ENCODE peak calls at places on chromosomes 12 and 14, in eight cellular contexts. One of them, this sample, is unnamed. For H3K36me3, the result is how much of the 10 kb centered on the place peaks cover.

GRCh38 chr14:42028607-42029006 is 421.9 kb downstream of the LRFN5 start:
- DNase-seq in MM.1S: no peak
- DNase-seq in PC-9: no peak
- DNase-seq in HCT116: no peak
- DNase-seq in adrenal gland: no peak
- DNase-seq in body of pancreas: no peak
- DNase-seq in fibroblast of lung: no peak
- DNase-seq in CD4-positive, alpha-beta memory T cell: no peak
- DNase-seq in this sample: no peak

GRCh38 chr12:12466157-12466556 is 96.5 kb downstream of the DUSP16 start:
- DNase-seq in MM.1S: no peak
- DNase-seq in PC-9: no peak
- DNase-seq in HCT116: no peak
- DNase-seq in adrenal gland: no peak
- DNase-seq in body of pancreas: no peak
- DNase-seq in fibroblast of lung: no peak
- DNase-seq in CD4-positive, alpha-beta memory T cell: peak
- DNase-seq in this sample: no peak

GRCh38 chr12:59283012-59283411 is 312.8 kb upstream of the SLC16A7 start:
- DNase-seq in MM.1S: no peak
- DNase-seq in PC-9: no peak
- DNase-seq in HCT116: no peak
- DNase-seq in adrenal gland: no peak
- DNase-seq in body of pancreas: no peak
- DNase-seq in fibroblast of lung: no peak
- DNase-seq in CD4-positive, alpha-beta memory T cell: no peak
- DNase-seq in this sample: no peak

GRCh38 chr14:38838049-38838978 is 264.7 kb downstream of the SEC23A start:
- DNase-seq in MM.1S: no peak
- DNase-seq in PC-9: no peak
- DNase-seq in HCT116: no peak
- DNase-seq in adrenal gland: no peak
- DNase-seq in body of pancreas: no peak
- DNase-seq in fibroblast of lung: no peak
- DNase-seq in CD4-positive, alpha-beta memory T cell: no peak
- DNase-seq in this sample: no peak

GRCh38 chr12:50077099-50077498 is 8.0 kb upstream of the SMARCD1 start:
- DNase-seq in MM.1S: no peak
- DNase-seq in PC-9: no peak
- DNase-seq in HCT116: no peak
- DNase-seq in adrenal gland: no peak
- DNase-seq in body of pancreas: no peak
- DNase-seq in fibroblast of lung: no peak
- DNase-seq in CD4-positive, alpha-beta memory T cell: no peak
- DNase-seq in this sample: no peak

GRCh38 chr12:108307006-108307405 is 32.1 kb downstream of the CMKLR1 start:
- DNase-seq in MM.1S: no peak
- DNase-seq in PC-9: no peak
- DNase-seq in HCT116: no peak
- DNase-seq in adrenal gland: no peak
- DNase-seq in body of pancreas: no peak
- DNase-seq in fibroblast of lung: peak
- DNase-seq in CD4-positive, alpha-beta memory T cell: no peak
- DNase-seq in this sample: no peak

GRCh38 chr14:36070056-36071043 is 106.2 kb downstream of the PTCSC3 start:
- DNase-seq in MM.1S: peak
- DNase-seq in PC-9: peak
- DNase-seq in HCT116: peak
- DNase-seq in adrenal gland: peak
- DNase-seq in body of pancreas: peak
- DNase-seq in fibroblast of lung: peak
- DNase-seq in CD4-positive, alpha-beta memory T cell: no peak
- DNase-seq in this sample: peak

GRCh38 chr12:26636710-26637328 is 196.2 kb downstream of the ITPR2 start:
- DNase-seq in MM.1S: no peak
- DNase-seq in PC-9: no peak
- DNase-seq in HCT116: no peak
- DNase-seq in adrenal gland: peak
- DNase-seq in body of pancreas: no peak
- DNase-seq in fibroblast of lung: peak
- DNase-seq in CD4-positive, alpha-beta memory T cell: no peak
- DNase-seq in this sample: no peak

GRCh38 chr14:76808990-76809389 is 3.7 kb downstream of the ANGEL1 start:
- DNase-seq in MM.1S: no peak
- DNase-seq in PC-9: no peak
- DNase-seq in HCT116: no peak
- DNase-seq in adrenal gland: no peak
- DNase-seq in body of pancreas: no peak
- DNase-seq in fibroblast of lung: no peak
- DNase-seq in CD4-positive, alpha-beta memory T cell: no peak
- DNase-seq in this sample: no peak

GRCh38 chr12:32444895-32445294 is 45.5 kb downstream of the FGD4 start:
- DNase-seq in MM.1S: no peak
- DNase-seq in PC-9: peak
- DNase-seq in HCT116: peak
- DNase-seq in adrenal gland: no peak
- DNase-seq in body of pancreas: peak
- DNase-seq in fibroblast of lung: peak
- DNase-seq in CD4-positive, alpha-beta memory T cell: no peak
- DNase-seq in this sample: no peak

GRCh38 chr12:77231548-77231947 is 166.2 kb upstream of the E2F7 start:
- DNase-seq in MM.1S: no peak
- DNase-seq in PC-9: no peak
- DNase-seq in HCT116: no peak
- DNase-seq in adrenal gland: peak
- DNase-seq in body of pancreas: peak
- DNase-seq in fibroblast of lung: peak
- DNase-seq in CD4-positive, alpha-beta memory T cell: no peak
- DNase-seq in this sample: no peak

GRCh38 chr12:3117144-3117581 is 40.0 kb downstream of the TSPAN9 start:
- DNase-seq in MM.1S: no peak
- DNase-seq in PC-9: peak
- DNase-seq in HCT116: no peak
- DNase-seq in adrenal gland: no peak
- DNase-seq in body of pancreas: no peak
- DNase-seq in fibroblast of lung: peak
- DNase-seq in CD4-positive, alpha-beta memory T cell: no peak
- DNase-seq in this sample: no peak

GRCh38 chr12:3119745-3120660 is 42.8 kb downstream of the TSPAN9 start:
- DNase-seq in MM.1S: no peak
- DNase-seq in PC-9: peak
- DNase-seq in HCT116: no peak
- DNase-seq in adrenal gland: peak
- DNase-seq in body of pancreas: peak
- DNase-seq in fibroblast of lung: peak
- DNase-seq in CD4-positive, alpha-beta memory T cell: no peak
- DNase-seq in this sample: no peak

GRCh38 chr12:3119192-3119744 is 42.1 kb downstream of the TSPAN9 start:
- DNase-seq in MM.1S: no peak
- DNase-seq in PC-9: peak
- DNase-seq in HCT116: no peak
- DNase-seq in adrenal gland: no peak
- DNase-seq in body of pancreas: no peak
- DNase-seq in fibroblast of lung: no peak
- DNase-seq in CD4-positive, alpha-beta memory T cell: no peak
- DNase-seq in this sample: no peak

GRCh38 chr12:3116106-3116898 is 39.1 kb downstream of the TSPAN9 start:
- DNase-seq in MM.1S: no peak
- DNase-seq in PC-9: no peak
- DNase-seq in HCT116: no peak
- DNase-seq in adrenal gland: no peak
- DNase-seq in body of pancreas: no peak
- DNase-seq in fibroblast of lung: no peak
- DNase-seq in CD4-positive, alpha-beta memory T cell: no peak
- DNase-seq in this sample: no peak

GRCh38 chr12:3117628-3118027 is 40.4 kb downstream of the TSPAN9 start:
- DNase-seq in MM.1S: no peak
- DNase-seq in PC-9: peak
- DNase-seq in HCT116: no peak
- DNase-seq in adrenal gland: no peak
- DNase-seq in body of pancreas: no peak
- DNase-seq in fibroblast of lung: peak
- DNase-seq in CD4-positive, alpha-beta memory T cell: no peak
- DNase-seq in this sample: no peak
- H3K27ac ChIP-seq in MM.1S: no peak
- H3K27ac ChIP-seq in PC-9: no peak
- H3K27ac ChIP-seq in HCT116: no peak
- H3K27ac ChIP-seq in adrenal gland: no peak
- H3K27ac ChIP-seq in body of pancreas: peak
- H3K27ac ChIP-seq in fibroblast of lung: peak
- H3K27ac ChIP-seq in CD4-positive, alpha-beta memory T cell: no peak
- H3K27ac ChIP-seq in this sample: no peak

GRCh38 chr14:64728856-64729255 is 24.6 kb downstream of the PLEKHG3 start:
- DNase-seq in MM.1S: no peak
- DNase-seq in PC-9: no peak
- DNase-seq in HCT116: no peak
- DNase-seq in adrenal gland: no peak
- DNase-seq in body of pancreas: peak
- DNase-seq in fibroblast of lung: no peak
- DNase-seq in CD4-positive, alpha-beta memory T cell: no peak
- DNase-seq in this sample: no peak

GRCh38 chr14:64726585-64726890 is 22.3 kb downstream of the PLEKHG3 start:
- DNase-seq in MM.1S: peak
- DNase-seq in PC-9: peak
- DNase-seq in HCT116: peak
- DNase-seq in adrenal gland: no peak
- DNase-seq in body of pancreas: peak
- DNase-seq in fibroblast of lung: peak
- DNase-seq in CD4-positive, alpha-beta memory T cell: peak
- DNase-seq in this sample: peak

GRCh38 chr14:64725879-64726584 is 21.8 kb downstream of the PLEKHG3 start:
- DNase-seq in MM.1S: no peak
- DNase-seq in PC-9: no peak
- DNase-seq in HCT116: no peak
- DNase-seq in adrenal gland: no peak
- DNase-seq in body of pancreas: peak
- DNase-seq in fibroblast of lung: no peak
- DNase-seq in CD4-positive, alpha-beta memory T cell: no peak
- DNase-seq in this sample: no peak

GRCh38 chr14:64728106-64728505 is 23.9 kb downstream of the PLEKHG3 start:
- DNase-seq in MM.1S: no peak
- DNase-seq in PC-9: no peak
- DNase-seq in HCT116: no peak
- DNase-seq in adrenal gland: no peak
- DNase-seq in body of pancreas: peak
- DNase-seq in fibroblast of lung: no peak
- DNase-seq in CD4-positive, alpha-beta memory T cell: no peak
- DNase-seq in this sample: no peak

DNA sequence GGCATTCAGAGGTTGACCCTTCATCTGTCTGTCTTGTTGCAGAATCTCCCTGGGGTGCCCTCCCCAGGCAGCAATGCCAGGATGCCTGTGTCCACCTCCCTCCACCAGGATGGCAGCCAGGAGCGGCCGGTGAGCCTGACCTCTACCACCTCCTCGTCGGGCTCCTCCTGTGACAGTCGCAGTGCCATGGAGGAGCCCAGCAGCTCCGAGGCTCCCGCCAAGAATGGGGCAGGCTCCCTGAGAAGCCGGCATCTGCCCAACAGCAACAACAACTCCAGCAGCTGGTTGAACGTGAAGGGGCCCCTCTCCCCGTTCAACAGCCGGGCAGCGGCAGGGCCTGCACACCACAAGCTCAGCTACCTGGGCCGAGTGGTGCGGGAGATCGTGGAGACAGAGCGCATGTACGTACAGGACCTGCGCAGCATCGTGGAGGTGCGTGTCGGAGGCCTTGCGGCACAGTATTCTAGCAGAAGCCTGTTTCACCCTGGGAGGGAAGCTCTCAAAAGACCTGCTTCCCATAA is 23.4 kb downstream of the PLEKHG3 start:
- DNase-seq in MM.1S: no peak
- DNase-seq in PC-9: no peak
- DNase-seq in HCT116: no peak
- DNase-seq in adrenal gland: no peak
- DNase-seq in body of pancreas: peak
- DNase-seq in fibroblast of lung: no peak
- DNase-seq in CD4-positive, alpha-beta memory T cell: no peak
- DNase-seq in this sample: no peak
- H3K36me3 ChIP-seq in MM.1S: under half
- H3K36me3 ChIP-seq in PC-9: under half
- H3K36me3 ChIP-seq in HCT116: under half
- H3K36me3 ChIP-seq in adrenal gland: under half
- H3K36me3 ChIP-seq in body of pancreas: under half
- H3K36me3 ChIP-seq in fibroblast of lung: under half
- H3K36me3 ChIP-seq in CD4-positive, alpha-beta memory T cell: under half
- H3K36me3 ChIP-seq in this sample: under half

GRCh38 chr12:1289371-1290155 is 298.5 kb downstream of the ERC1 start:
- DNase-seq in MM.1S: no peak
- DNase-seq in PC-9: no peak
- DNase-seq in HCT116: no peak
- DNase-seq in adrenal gland: no peak
- DNase-seq in body of pancreas: no peak
- DNase-seq in fibroblast of lung: no peak
- DNase-seq in CD4-positive, alpha-beta memory T cell: no peak
- DNase-seq in this sample: no peak
- H3K27ac ChIP-seq in MM.1S: no peak
- H3K27ac ChIP-seq in PC-9: no peak
- H3K27ac ChIP-seq in HCT116: no peak
- H3K27ac ChIP-seq in adrenal gland: no peak
- H3K27ac ChIP-seq in body of pancreas: no peak
- H3K27ac ChIP-seq in fibroblast of lung: no peak
- H3K27ac ChIP-seq in CD4-positive, alpha-beta memory T cell: no peak
- H3K27ac ChIP-seq in this sample: no peak

GRCh38 chr12:53479314-53479713 is 19.9 kb downstream of the MAP3K12 start:
- DNase-seq in MM.1S: no peak
- DNase-seq in PC-9: no peak
- DNase-seq in HCT116: no peak
- DNase-seq in adrenal gland: no peak
- DNase-seq in body of pancreas: no peak
- DNase-seq in fibroblast of lung: no peak
- DNase-seq in CD4-positive, alpha-beta memory T cell: no peak
- DNase-seq in this sample: no peak

GRCh38 chr12:53482626-53483165 is 16.6 kb downstream of the MAP3K12 start:
- DNase-seq in MM.1S: no peak
- DNase-seq in PC-9: no peak
- DNase-seq in HCT116: no peak
- DNase-seq in adrenal gland: no peak
- DNase-seq in body of pancreas: no peak
- DNase-seq in fibroblast of lung: no peak
- DNase-seq in CD4-positive, alpha-beta memory T cell: no peak
- DNase-seq in this sample: no peak

GRCh38 chr12:53480425-53481107 is 18.7 kb downstream of the MAP3K12 start:
- DNase-seq in MM.1S: peak
- DNase-seq in PC-9: no peak
- DNase-seq in HCT116: no peak
- DNase-seq in adrenal gland: no peak
- DNase-seq in body of pancreas: no peak
- DNase-seq in fibroblast of lung: no peak
- DNase-seq in CD4-positive, alpha-beta memory T cell: no peak
- DNase-seq in this sample: no peak

GRCh38 chr12:53481957-53482586 is 17.2 kb downstream of the MAP3K12 start:
- DNase-seq in MM.1S: peak
- DNase-seq in PC-9: peak
- DNase-seq in HCT116: no peak
- DNase-seq in adrenal gland: no peak
- DNase-seq in body of pancreas: no peak
- DNase-seq in fibroblast of lung: no peak
- DNase-seq in CD4-positive, alpha-beta memory T cell: no peak
- DNase-seq in this sample: no peak

GRCh38 chr12:53481108-53481442 is 18.2 kb downstream of the MAP3K12 start:
- DNase-seq in MM.1S: no peak
- DNase-seq in PC-9: no peak
- DNase-seq in HCT116: no peak
- DNase-seq in adrenal gland: no peak
- DNase-seq in body of pancreas: no peak
- DNase-seq in fibroblast of lung: no peak
- DNase-seq in CD4-positive, alpha-beta memory T cell: no peak
- DNase-seq in this sample: no peak
- H3K36me3 ChIP-seq in MM.1S: under half
- H3K36me3 ChIP-seq in PC-9: under half
- H3K36me3 ChIP-seq in HCT116: half or more
- H3K36me3 ChIP-seq in adrenal gland: half or more
- H3K36me3 ChIP-seq in body of pancreas: under half
- H3K36me3 ChIP-seq in fibroblast of lung: under half
- H3K36me3 ChIP-seq in CD4-positive, alpha-beta memory T cell: half or more
- H3K36me3 ChIP-seq in this sample: half or more